ENCODE peak calls at places on chromosomes 3 and 15, in eight cellular contexts. X, P, A, R, U, T, M and K are unnamed samples.

GRCh38 chr3:22475665-22476064 is 724.7 kb upstream of the ZNF385D start:
- DNase-seq in X (no peak), A (no peak), U (no peak), M (no peak), P (no peak), R (no peak), T (no peak), K (no peak)

GRCh38 chr3:148829926-148830325 is 2.3 kb downstream of the CPB1 start:
- DNase-seq in P (no peak), X (no peak), U (no peak), M (no peak), R (no peak), T (no peak), A (no peak), K (no peak)

GRCh38 chr15:41894791-41895463 is 1.1 kb upstream of the SPTBN5 start:
- DNase-seq in R (no peak), M (no peak), U (peak), A (no peak), X (peak), P (peak), T (peak), K (peak)

GRCh38 chr3:164018500-164018899 is 1059.8 kb downstream of the SI start:
- DNase-seq in T (no peak), P (no peak), U (no peak), X (no peak), M (no peak), A (no peak), R (no peak), K (no peak)

GRCh38 chr3:186352369-186352768 is 9.7 kb downstream of the DGKG start:
- DNase-seq in T (no peak), P (no peak), U (no peak), A (no peak), X (no peak), M (no peak), R (no peak), K (no peak)

GRCh38 chr3:187986514-187986934 is 167.4 kb upstream of the LPP start:
- DNase-seq in X (no peak), M (no peak), P (no peak), A (no peak), R (peak), T (no peak), U (no peak), K (peak)

GRCh38 chr15:41438206-41438605 is 21.3 kb downstream of the RTF1 start:
- DNase-seq in R (no peak), X (no peak), M (no peak), A (no peak), T (no peak), P (peak), U (no peak), K (no peak)

GRCh38 chr3:181699171-181699903 is 12.4 kb upstream of the SOX2 start:
- DNase-seq in U (no peak), P (no peak), X (no peak), M (no peak), R (no peak), T (no peak), A (no peak), K (no peak)

GRCh38 chr15:94631608-94632007 is 400.2 kb downstream of the MCTP2 start:
- DNase-seq in T (no peak), X (no peak), M (no peak), R (no peak), A (no peak), U (no peak), P (no peak), K (no peak)

GRCh38 chr3:146221276-146221675 is 29.6 kb downstream of the PLSCR4 start:
- DNase-seq in A (no peak), X (no peak), P (no peak), U (no peak), R (no peak), M (no peak), T (no peak), K (no peak)

GRCh38 chr15:68557469-68558317 is 21.1 kb upstream of the CORO2B start:
- DNase-seq in P (no peak), M (no peak), A (no peak), R (no peak), U (no peak), T (no peak), X (no peak), K (no peak)

GRCh38 chr15:68558318-68559305 is 20.2 kb upstream of the CORO2B start:
- DNase-seq in A (no peak), T (no peak), P (peak), U (no peak), M (no peak), R (no peak), X (no peak), K (peak)

GRCh38 chr15:68560501-68561113 is 18.2 kb upstream of the CORO2B start:
- DNase-seq in P (no peak), U (no peak), X (no peak), T (peak), R (no peak), M (no peak), A (peak), K (no peak)

GRCh38 chr15:68561146-68561545 is 17.6 kb upstream of the CORO2B start:
- DNase-seq in X (no peak), M (no peak), A (no peak), U (no peak), R (no peak), T (peak), P (no peak), K (no peak)

GRCh38 chr15:68559342-68560310 is 19.2 kb upstream of the CORO2B start:
- DNase-seq in M (peak), R (no peak), X (peak), U (peak), A (peak), T (peak), P (peak), K (peak)
- H3K4me3 ChIP-seq in M (peak), R (peak), X (peak), U (no peak), A (peak), T (peak), P (no peak), K (peak)

GRCh38 chr3:71409352-71409751 is 174.2 kb downstream of the FOXP1 start:
- DNase-seq in P (no peak), A (no peak), R (no peak), T (no peak), U (no peak), M (no peak), X (no peak), K (no peak)

GRCh38 chr3:71413572-71413971 is 170.0 kb downstream of the FOXP1 start:
- DNase-seq in M (no peak), X (no peak), U (no peak), P (no peak), A (no peak), R (no peak), T (no peak), K (no peak)

GRCh38 chr3:71406945-71407629 is 176.4 kb downstream of the FOXP1 start:
- DNase-seq in P (no peak), X (no peak), M (no peak), T (no peak), R (no peak), A (no peak), U (no peak), K (no peak)

GRCh38 chr3:71407833-71408232 is 175.7 kb downstream of the FOXP1 start:
- DNase-seq in U (no peak), R (no peak), T (no peak), A (no peak), P (no peak), X (no peak), M (no peak), K (no peak)

DNA sequence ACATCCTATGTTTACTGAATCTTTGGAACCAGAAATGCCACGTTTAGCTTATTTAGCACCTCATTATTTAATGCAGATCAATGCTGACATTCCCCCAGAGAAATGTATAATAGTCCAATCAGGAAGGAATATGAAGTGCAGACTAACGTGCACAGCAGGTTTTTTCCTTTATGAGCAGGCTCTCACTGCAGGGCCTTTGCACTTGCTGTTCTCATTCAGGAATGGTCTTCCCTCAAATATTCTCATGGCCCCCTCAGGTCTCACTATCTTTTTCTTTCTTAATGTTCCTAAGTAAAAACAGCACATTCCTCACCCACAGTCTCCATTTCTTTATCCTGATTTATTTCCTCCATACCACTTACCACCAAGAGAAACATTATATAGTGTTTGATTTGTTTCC is 174.6 kb downstream of the FOXP1 start:
- DNase-seq in T (no peak), R (no peak), M (no peak), X (no peak), P (no peak), A (no peak), U (no peak), K (no peak)
- H3K4me3 ChIP-seq in T (no peak), R (no peak), M (no peak), X (no peak), P (no peak), A (no peak), U (no peak), K (no peak)

GRCh38 chr15:25860885-25861866 is 2.0 kb downstream of the ATP10A start:
- DNase-seq in M (no peak), R (no peak), P (no peak), X (peak), A (peak), T (no peak), U (no peak), K (no peak)
- H3K4me3 ChIP-seq in M (no peak), R (peak), P (no peak), X (peak), A (no peak), T (no peak), U (no peak), K (no peak)

GRCh38 chr3:190424478-190425439 is 24.9 kb downstream of the TMEM207 start:
- DNase-seq in P (peak), T (peak), R (peak), U (peak), X (peak), A (peak), M (peak), K (peak)
- H3K4me3 ChIP-seq in P (no peak), T (no peak), R (no peak), U (no peak), X (no peak), A (no peak), M (no peak), K (no peak)

GRCh38 chr3:71244153-71245051 is 339.1 kb downstream of the FOXP1 start:
- DNase-seq in X (no peak), T (no peak), U (no peak), R (no peak), A (no peak), P (no peak), M (peak), K (no peak)
- H3K4me3 ChIP-seq in X (no peak), T (no peak), U (no peak), R (no peak), A (no peak), P (no peak), M (peak), K (no peak)

GRCh38 chr3:23671901-23672589 is 133.7 kb upstream of the UBE2E1 start:
- DNase-seq in T (peak), M (no peak), U (peak), R (no peak), P (no peak), A (no peak), X (no peak), K (peak)
- H3K4me3 ChIP-seq in T (no peak), M (no peak), U (no peak), R (no peak), P (no peak), A (peak), X (no peak), K (no peak)

GRCh38 chr3:60073942-60074341 is 1024.1 kb upstream of the CFAP20DC start:
- DNase-seq in X (no peak), P (no peak), A (no peak), R (no peak), U (no peak), M (no peak), T (no peak), K (no peak)
- H3K4me3 ChIP-seq in X (peak), P (no peak), A (no peak), R (no peak), U (no peak), M (no peak), T (no peak), K (no peak)

DNA sequence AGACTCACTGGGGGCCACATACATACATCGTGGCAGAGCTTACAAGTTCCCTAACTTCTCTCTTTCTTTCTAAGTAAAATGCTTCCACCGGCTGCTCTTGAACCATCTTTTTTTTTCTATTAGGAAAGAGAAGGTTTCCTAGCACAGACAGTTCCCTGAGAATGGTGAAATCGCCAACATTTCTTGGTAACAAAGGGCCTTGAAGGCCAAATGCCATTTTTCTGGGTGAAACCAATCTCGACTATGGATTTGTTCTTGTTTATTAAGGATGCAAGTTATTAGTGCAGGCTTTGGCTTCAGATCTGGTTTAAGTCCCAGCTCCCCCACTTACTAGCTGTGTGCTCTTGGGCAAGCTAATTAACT is 3.0 kb downstream of the LMCD1 start:
- DNase-seq in A (no peak), R (no peak), U (no peak), M (no peak), T (no peak), P (no peak), X (no peak), K (no peak)
- H3K4me3 ChIP-seq in A (no peak), R (no peak), U (no peak), M (no peak), T (no peak), P (no peak), X (no peak), K (no peak)

GRCh38 chr15:26628879-26629529 is 143.9 kb downstream of the GABRB3 start:
- DNase-seq in R (no peak), M (peak), A (peak), P (peak), X (no peak), U (peak), T (peak), K (peak)
- H3K4me3 ChIP-seq in R (no peak), M (peak), A (no peak), P (no peak), X (no peak), U (no peak), T (peak), K (no peak)